ENCODE peak calls at places on chromosomes 1 and 21, in nine cellular contexts. N, P, T, F, E, B, Z, R and A are unnamed samples.

GRCh38 chr1:156809711-156810366 is 6.8 kb downstream of the SH2D2A start:
- DNase-seq in P (no peak), F (no peak), E (no peak), R (no peak), Z (no peak), T (no peak), B (no peak), N (peak), A (no peak)

GRCh38 chr1:9728451-9729295 is 77.1 kb downstream of the PIK3CD start:
- DNase-seq in E (no peak), B (no peak), Z (peak), N (no peak), R (peak), P (no peak), F (no peak), T (no peak), A (no peak)

GRCh38 chr21:27047331-27048314 is 80.7 kb upstream of the ADAMTS5 start:
- DNase-seq in F (no peak), R (no peak), Z (no peak), N (no peak), P (no peak), T (peak), B (no peak), E (peak), A (no peak)

GRCh38 chr1:9447215-9447960 is 91.9 kb upstream of the SLC25A33 start:
- DNase-seq in Z (no peak), B (no peak), E (no peak), N (no peak), P (no peak), T (no peak), R (no peak), F (no peak), A (no peak)

GRCh38 chr1:176802316-176802715 is 339.3 kb downstream of the PAPPA2 start:
- DNase-seq in T (no peak), P (no peak), Z (no peak), R (no peak), F (no peak), N (no peak), E (no peak), B (no peak), A (no peak)

GRCh38 chr1:10105484-10105883 is 72.7 kb downstream of the UBE4B start:
- DNase-seq in B (no peak), P (no peak), T (no peak), R (no peak), Z (no peak), N (no peak), F (no peak), E (no peak), A (no peak)

GRCh38 chr1:110481968-110482623 is 31.1 kb downstream of the PROK1 start:
- DNase-seq in E (no peak), T (no peak), N (no peak), P (no peak), B (no peak), R (no peak), Z (no peak), F (no peak), A (no peak)

GRCh38 chr21:31589820-31590219 is 69.7 kb upstream of the SOD1 start:
- DNase-seq in Z (no peak), B (no peak), F (no peak), P (no peak), T (no peak), E (no peak), N (no peak), R (no peak), A (no peak)

GRCh38 chr1:168202941-168203654 is 22.7 kb upstream of the SFT2D2 start:
- DNase-seq in N (no peak), B (no peak), T (no peak), E (peak), F (no peak), Z (no peak), P (peak), R (no peak), A (no peak)

GRCh38 chr1:41704189-41704588 is 214.5 kb downstream of the HIVEP3 start:
- DNase-seq in T (peak), F (no peak), Z (no peak), E (peak), B (no peak), R (no peak), P (no peak), N (no peak), A (no peak)

GRCh38 chr1:89310505-89310904 is 37.8 kb upstream of the GBP5 start:
- DNase-seq in R (no peak), F (peak), E (peak), Z (no peak), T (no peak), P (no peak), N (no peak), B (no peak), A (no peak)

GRCh38 chr1:221712198-221712684 is 29.6 kb downstream of the DUSP10 start:
- DNase-seq in R (peak), T (no peak), P (no peak), B (no peak), Z (peak), E (peak), N (no peak), F (peak), A (no peak)

GRCh38 chr1:209583408-209583807 is at the start of gene CAMK1G:
- DNase-seq in E (peak), R (no peak), N (no peak), P (no peak), Z (no peak), F (peak), T (peak), B (no peak), A (no peak)

GRCh38 chr1:157369808-157370521 is 182.3 kb downstream of the FCRL5 start:
- DNase-seq in E (peak), N (no peak), T (peak), B (no peak), Z (peak), P (peak), F (peak), R (peak), A (peak)

GRCh38 chr1:247431643-247432042 is 15.7 kb downstream of the NLRP3 start:
- DNase-seq in R (no peak), T (no peak), E (no peak), F (no peak), P (no peak), B (no peak), Z (no peak), N (no peak), A (no peak)

GRCh38 chr1:226293553-226293920 is 15.4 kb downstream of the LIN9 start:
- DNase-seq in N (no peak), R (no peak), P (no peak), T (no peak), E (no peak), B (no peak), Z (no peak), F (no peak), A (no peak)

GRCh38 chr1:206419783-206420182 is 50.5 kb upstream of the IKBKE start:
- DNase-seq in R (no peak), E (peak), B (no peak), T (no peak), P (no peak), Z (no peak), F (peak), N (no peak), A (no peak)

GRCh38 chr1:16068356-16069270 is 4.8 kb downstream of the FAM131C start:
- DNase-seq in T (no peak), P (no peak), N (no peak), E (peak), Z (no peak), F (no peak), B (no peak), R (no peak), A (no peak)

GRCh38 chr1:201726700-201727099 is 102.3 kb upstream of the IPO9 start:
- DNase-seq in F (no peak), E (no peak), R (no peak), N (no peak), P (no peak), B (no peak), Z (no peak), T (no peak), A (no peak)

GRCh38 chr1:115837762-115838421 is 3.0 kb downstream of the NHLH2 start:
- DNase-seq in Z (no peak), E (no peak), F (no peak), P (no peak), B (no peak), N (no peak), R (peak), T (peak), A (no peak)

GRCh38 chr1:210496063-210496462 is 167.4 kb downstream of the HHAT start:
- DNase-seq in Z (no peak), R (no peak), N (no peak), P (no peak), T (no peak), F (peak), B (no peak), E (peak), A (no peak)

GRCh38 chr1:226986496-226987178 is 46.5 kb downstream of the COQ8A start:
- DNase-seq in Z (no peak), P (no peak), F (no peak), T (peak), E (no peak), N (no peak), B (no peak), R (no peak), A (no peak)

GRCh38 chr1:206041640-206042039 is 11.3 kb upstream of the RHEX start:
- DNase-seq in F (no peak), P (no peak), B (no peak), Z (no peak), N (no peak), T (no peak), E (no peak), R (no peak), A (peak)

GRCh38 chr1:155179107-155180031 is 5.7 kb downstream of the TRIM46 start:
- DNase-seq in F (no peak), T (peak), Z (no peak), E (no peak), N (peak), P (peak), B (no peak), R (no peak), A (no peak)

GRCh38 chr1:1240822-1241587 is 5.5 kb downstream of the C1QTNF12 start:
- DNase-seq in P (no peak), R (no peak), E (no peak), Z (no peak), N (no peak), B (no peak), T (no peak), F (no peak), A (no peak)

GRCh38 chr21:46024983-46025860 is 43.7 kb downstream of the COL6A1 start:
- DNase-seq in E (peak), R (no peak), B (no peak), N (no peak), Z (no peak), T (no peak), F (peak), P (no peak), A (no peak)

GRCh38 chr1:28983091-28983490 is 68.7 kb downstream of the EPB41 start:
- DNase-seq in Z (no peak), E (no peak), T (no peak), F (no peak), B (no peak), N (no peak), P (no peak), R (no peak), A (no peak)

GRCh38 chr1:110210604-110211502 is 739 bp downstream of the KCNC4 start:
- DNase-seq in F (no peak), B (peak), N (peak), P (peak), T (peak), E (peak), Z (peak), R (peak), A (peak)

GRCh38 chr21:27132270-27132669 is 165.4 kb upstream of the ADAMTS5 start:
- DNase-seq in T (no peak), E (peak), P (no peak), R (no peak), F (no peak), B (no peak), Z (no peak), N (no peak), A (no peak)